ENCODE peak calls at places on chromosomes 2 and 18, in five cellular contexts. W is IMR-90, U is neuronal stem cell, H is mesendoderm, N is H9. F is an unnamed sample.

GRCh38 chr2:123077101-123077500 is 948.0 kb upstream of the CNTNAP5 start:
- DNase-seq in W (no peak), U (no peak), H (no peak), N (no peak), F (no peak)

GRCh38 chr2:192247456-192247855 is 52.7 kb upstream of the TMEFF2 start:
- DNase-seq in W (peak; percentile 34), U (no peak), H (no peak), N (no peak), F (no peak)

GRCh38 chr2:62998949-62999348 is 51.7 kb upstream of the OTX1 start:
- DNase-seq in W (peak; percentile 51), U (no peak), H (no peak), N (no peak), F (no peak)

GRCh38 chr2:31011565-31011964 is 126.7 kb downstream of the GALNT14 start:
- DNase-seq in W (no peak), U (no peak), H (no peak), N (no peak), F (no peak)

GRCh38 chr2:221680548-221680947 is 108.4 kb upstream of the EPHA4 start:
- DNase-seq in W (no peak), U (no peak), H (no peak), N (no peak), F (no peak)

GRCh38 chr2:67561411-67561965 is 164.4 kb downstream of the ETAA1 start:
- DNase-seq in W (peak; percentile 81), U (no peak), H (no peak), N (no peak), F (peak; percentile 62)

GRCh38 chr2:207835805-207836204 is 66.1 kb upstream of the FZD5 start:
- DNase-seq in W (no peak), U (no peak), H (no peak), N (no peak), F (no peak)

GRCh38 chr2:217218269-217219140 is 358.6 kb upstream of the TNP1 start:
- DNase-seq in W (peak; percentile 87), U (no peak), H (no peak), N (no peak), F (no peak)

GRCh38 chr18:73793386-73793785 is 354.2 kb downstream of the FBXO15 start:
- DNase-seq in W (peak; percentile 75), U (no peak), H (peak; percentile 42), N (no peak), F (peak; percentile 65)

GRCh38 chr2:130836501-130837174 is at the start of gene ARHGEF4:
- DNase-seq in W (no peak), U (peak; percentile 75), H (peak; percentile 71), N (peak; percentile 89), F (peak; percentile 60)

GRCh38 chr2:62216616-62217015 is 20.7 kb downstream of the B3GNT2 start:
- DNase-seq in W (peak; percentile 92), U (no peak), H (no peak), N (no peak), F (peak; percentile 56)

GRCh38 chr2:201807452-201807980 is 1.2 kb downstream of the CDK15 start:
- DNase-seq in W (peak; percentile 63), U (no peak), H (peak; percentile 53), N (no peak), F (no peak)

GRCh38 chr2:33372940-33373553 is 103.4 kb upstream of the RASGRP3 start:
- DNase-seq in W (peak; percentile 28), U (peak; percentile 32), H (peak; percentile 60), N (no peak), F (peak; percentile 83)

GRCh38 chr18:3186678-3187658 is 32.8 kb downstream of the MYOM1 start:
- DNase-seq in W (no peak), U (no peak), H (peak; percentile 11), N (no peak), F (peak; percentile 66)

GRCh38 chr2:237613679-237614078 is 13.7 kb upstream of the LRRFIP1 start:
- DNase-seq in W (no peak), U (no peak), H (peak; percentile 86), N (peak; percentile 44), F (no peak)

GRCh38 chr2:224584768-224585204 is 377 bp downstream of the CUL3 start:
- DNase-seq in W (no peak), U (no peak), H (peak; percentile 65), N (peak; percentile 38), F (peak; percentile 51)

GRCh38 chr2:16266571-16266970 is 326.2 kb downstream of the MYCN start:
- DNase-seq in W (no peak), U (no peak), H (no peak), N (no peak), F (no peak)

GRCh38 chr2:48779019-48779418 is 23.5 kb upstream of the LHCGR start:
- DNase-seq in W (no peak), U (no peak), H (peak; percentile 24), N (no peak), F (no peak)

GRCh38 chr2:173759959-173760358 is 205.2 kb downstream of the SP3 start:
- DNase-seq in W (no peak), U (no peak), H (no peak), N (no peak), F (no peak)

GRCh38 chr2:96760986-96761832 is 507 bp downstream of the CNNM4 start:
- DNase-seq in W (no peak), U (no peak), H (peak; percentile 26), N (peak; percentile 50), F (no peak)

GRCh38 chr18:50629148-50629631 is 69.3 kb downstream of the MAPK4 start:
- DNase-seq in W (no peak), U (no peak), H (no peak), N (no peak), F (no peak)

GRCh38 chr18:35386600-35387366 is 9.6 kb upstream of the ZNF396 start:
- DNase-seq in W (peak; percentile 82), U (peak; percentile 72), H (peak; percentile 93), N (peak; percentile 78), F (peak; percentile 67)

DNA sequence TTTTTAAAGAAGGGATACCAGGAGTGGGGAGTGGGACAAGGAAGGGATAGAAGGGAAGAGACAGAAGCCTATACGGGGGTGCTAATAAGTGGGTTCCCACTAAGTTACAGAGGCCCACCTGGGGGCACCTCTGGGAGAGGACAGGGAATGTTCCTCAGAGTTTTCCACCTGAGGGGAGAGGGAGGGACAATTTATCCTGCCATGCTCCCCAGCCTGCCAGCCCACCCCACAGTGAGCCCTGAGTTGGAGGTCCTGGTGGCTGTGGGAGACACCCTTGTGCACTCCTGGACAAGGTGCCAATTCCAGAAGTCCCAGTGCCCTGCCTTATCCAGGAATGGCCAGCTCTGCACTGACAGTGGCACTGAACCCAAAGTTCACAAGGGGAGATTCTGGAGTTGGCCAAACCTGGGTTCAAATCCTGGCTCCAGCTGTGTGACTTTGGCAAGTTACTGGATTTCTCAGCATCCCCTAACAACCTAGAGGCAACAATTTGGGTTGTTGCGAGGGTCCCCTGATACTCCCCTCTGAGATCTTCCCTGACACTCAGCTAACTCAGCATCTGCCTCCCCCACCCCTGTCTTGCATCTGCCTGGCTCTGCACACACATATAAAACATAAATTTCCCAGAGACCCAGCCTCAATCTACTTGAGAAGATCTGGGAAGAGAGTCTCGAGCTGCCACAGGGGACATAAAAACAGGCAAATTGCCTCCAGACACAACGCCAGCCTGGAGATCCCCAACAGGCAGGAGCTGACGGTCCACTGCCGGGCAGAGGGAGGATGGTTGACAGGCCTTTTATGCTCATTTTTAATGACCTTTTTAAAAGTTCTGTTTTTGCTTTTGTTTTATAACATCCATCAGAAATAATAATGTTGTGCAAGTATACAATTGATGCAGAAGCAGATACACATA is 98.7 kb upstream of the ST3GAL5 start:
- DNase-seq in W (no peak), U (no peak), H (no peak), N (peak; percentile 5), F (no peak)
- H3K4ac ChIP-seq in W (no peak overlapping the region), U (no peak overlapping the region), H (no peak overlapping the region), N (no peak overlapping the region), F (no peak overlapping the region)

GRCh38 chr18:48929951-48930713 is 20.6 kb downstream of the SMAD7 start:
- DNase-seq in W (peak; percentile 81), U (no peak), H (peak; percentile 49), N (no peak), F (no peak)
- H4K8ac ChIP-seq in W (peak overlapping the region; percentile 33), U (no peak overlapping the region), H (no peak overlapping the region), N (no peak overlapping the region), F (peak overlapping the region; percentile 1)

GRCh38 chr18:55499526-55499925 is 88.5 kb downstream of the TCF4 start:
- DNase-seq in W (no peak), U (no peak), H (no peak), N (no peak), F (no peak)
- H3K4ac ChIP-seq in W (peak overlapping the region; percentile 93), U (no peak overlapping the region), H (no peak overlapping the region), N (no peak overlapping the region), F (no peak overlapping the region)

GRCh38 chr2:9752441-9753275 is 90.6 kb upstream of the TAF1B start:
- DNase-seq in W (peak; percentile 70), U (no peak), H (no peak), N (no peak), F (no peak)
- H4K8ac ChIP-seq in W (peak overlapping the region; percentile 34), U (no peak overlapping the region), H (no peak overlapping the region), N (no peak overlapping the region), F (no peak overlapping the region)

GRCh38 chr2:181395871-181396574 is 61.2 kb upstream of the ITGA4 start:
- DNase-seq in W (no peak), U (no peak), H (no peak), N (no peak), F (no peak)

GRCh38 chr2:181393472-181393871 is 63.7 kb upstream of the ITGA4 start:
- DNase-seq in W (peak; percentile 71), U (no peak), H (peak; percentile 29), N (no peak), F (peak; percentile 28)

GRCh38 chr2:181396575-181397062 is 60.6 kb upstream of the ITGA4 start:
- DNase-seq in W (no peak), U (no peak), H (no peak), N (no peak), F (peak; percentile 16)

GRCh38 chr2:181397331-181397730 is 59.9 kb upstream of the ITGA4 start:
- DNase-seq in W (no peak), U (no peak), H (no peak), N (no peak), F (no peak)

GRCh38 chr2:181394741-181395437 is 62.3 kb upstream of the ITGA4 start:
- DNase-seq in W (no peak), U (no peak), H (no peak), N (no peak), F (no peak)
- H3K4ac ChIP-seq in W (no peak overlapping the region), U (no peak overlapping the region), H (no peak overlapping the region), N (no peak overlapping the region), F (no peak overlapping the region)

GRCh38 chr18:63949068-63949737 is at the start of gene HMSD:
- DNase-seq in W (no peak), U (peak; percentile 35), H (peak; percentile 81), N (peak; percentile 91), F (peak; percentile 64)
- H4K8ac ChIP-seq in W (no peak within 1 kb of the TSS), U (peak within 1 kb of the TSS; percentile 92), H (no peak within 1 kb of the TSS), N (no peak within 1 kb of the TSS), F (no peak within 1 kb of the TSS)